ENCODE peak calls at places on chromosome 15, in five cellular contexts. S, X, J, G and A are unnamed samples.

GRCh38 chr15:45320581-45320980 is 57.8 kb downstream of the GATM start:
- DNase-seq in S (no peak), X (no peak), G (no peak), J (no peak), A (no peak)

GRCh38 chr15:66172339-66172980 is 81.1 kb downstream of the MEGF11 start:
- DNase-seq in X (no peak), G (no peak), J (no peak), S (no peak), A (no peak)

GRCh38 chr15:73727330-73728018 is 25.7 kb downstream of the INSYN1 start:
- DNase-seq in X (no peak), S (no peak), G (no peak), J (no peak), A (no peak)

GRCh38 chr15:67405208-67406191 is 115.4 kb upstream of the C15orf61 start:
- DNase-seq in S (no peak), X (no peak), G (no peak), J (no peak), A (no peak)

GRCh38 chr15:66824374-66824773 is 122.3 kb downstream of the SMAD6 start:
- DNase-seq in S (no peak), G (no peak), J (no peak), X (no peak), A (no peak)

GRCh38 chr15:41377978-41378377 is 24.3 kb downstream of the NDUFAF1 start:
- DNase-seq in J (no peak), X (no peak), S (no peak), G (no peak), A (no peak)

GRCh38 chr15:97941572-97941971 is 18.9 kb upstream of the ARRDC4 start:
- DNase-seq in S (no peak), J (no peak), G (no peak), X (no peak), A (no peak)

GRCh38 chr15:87498545-87498944 is 758.0 kb downstream of the NTRK3 start:
- DNase-seq in J (no peak), G (no peak), S (no peak), X (no peak), A (no peak)

GRCh38 chr15:25543156-25543555 is 104.3 kb upstream of the UBE3A start:
- DNase-seq in S (no peak), X (peak; percentile 76), G (peak; percentile 1), J (peak; percentile 76), A (no peak)

GRCh38 chr15:66590435-66590834 is 24.6 kb upstream of the LCTL start:
- DNase-seq in G (no peak), S (no peak), X (no peak), J (no peak), A (no peak)

GRCh38 chr15:85116066-85116465 is 134.4 kb downstream of the PDE8A start:
- DNase-seq in G (no peak), S (no peak), X (no peak), J (no peak), A (no peak)

GRCh38 chr15:31526916-31527690 is 200.5 kb downstream of the KLF13 start:
- DNase-seq in S (no peak), G (no peak), J (no peak), X (peak; percentile 6), A (no peak)

GRCh38 chr15:67818464-67818863 is 6.8 kb upstream of the SKOR1 start:
- DNase-seq in S (no peak), J (no peak), X (no peak), G (no peak), A (no peak)

GRCh38 chr15:40793216-40793989 is 13.5 kb upstream of the ZFYVE19 start:
- DNase-seq in X (peak; percentile 92), S (peak; percentile 83), J (no peak), G (peak; percentile 45), A (no peak)

GRCh38 chr15:62603757-62604156 is 438.7 kb upstream of the C2CD4B start:
- DNase-seq in G (no peak), S (no peak), J (no peak), X (no peak), A (no peak)

GRCh38 chr15:25372298-25372697 is 66.5 kb downstream of the UBE3A start:
- DNase-seq in X (no peak), S (no peak), G (no peak), J (no peak), A (no peak)

GRCh38 chr15:78056714-78057269 is 20.7 kb downstream of the TBC1D2B start:
- DNase-seq in J (peak; percentile 19), G (no peak), S (no peak), X (no peak), A (peak; percentile 72)

GRCh38 chr15:74402873-74403589 is 30.7 kb downstream of the SEMA7A start:
- DNase-seq in X (peak; percentile 17), J (no peak), S (no peak), G (no peak), A (peak; percentile 91)

GRCh38 chr15:97966924-97967620 is 6.6 kb downstream of the ARRDC4 start:
- DNase-seq in S (no peak), G (no peak), X (no peak), J (no peak), A (no peak)

GRCh38 chr15:70341566-70341965 is 243.8 kb upstream of the TLE3 start:
- DNase-seq in S (no peak), X (peak; percentile 4), J (no peak), G (no peak), A (no peak)

GRCh38 chr15:99090011-99090699 is 14.7 kb upstream of the SYNM start:
- DNase-seq in X (no peak), G (no peak), J (no peak), S (no peak), A (no peak)

GRCh38 chr15:59364238-59364637 is 8.4 kb downstream of the MYO1E start:
- DNase-seq in G (no peak), X (no peak), J (no peak), S (no peak), A (no peak)